ENCODE peak calls at places on chromosomes 6 and 20, in six cellular contexts. G is AG20443, N is LoVo, Y is A549, D is Daoy, W is H54. K is an unnamed sample.

GRCh38 chr6:132003516-132004178 is 52.5 kb upstream of the CCN2 start:
- DNase-seq in N (peak), W (no peak), G (no peak), Y (no peak), D (no peak), K (no peak)

GRCh38 chr6:141988954-141989705 is 143.6 kb upstream of the GJE1 start:
- DNase-seq in G (peak), D (peak), Y (peak), W (no peak), N (peak), K (peak)

GRCh38 chr20:51104960-51105460 is 82.1 kb upstream of the KCNG1 start:
- DNase-seq in N (no peak), D (no peak), G (no peak), W (no peak), Y (no peak), K (no peak)

GRCh38 chr20:63552481-63553249 is 1.3 kb upstream of the FNDC11 start:
- DNase-seq in N (no peak), Y (no peak), D (no peak), G (no peak), W (no peak), K (no peak)

GRCh38 chr6:465531-466348 is 74.2 kb downstream of the IRF4 start:
- DNase-seq in N (no peak), G (no peak), W (no peak), Y (no peak), D (peak), K (no peak)

GRCh38 chr20:4944918-4945317 is 56.4 kb downstream of the SLC23A2 start:
- DNase-seq in D (no peak), G (no peak), Y (no peak), W (no peak), N (no peak), K (no peak)

GRCh38 chr6:38542031-38542430 is 97.7 kb downstream of the BTBD9 start:
- DNase-seq in N (no peak), W (no peak), D (no peak), Y (no peak), G (no peak), K (peak)

GRCh38 chr6:36545767-36546663 is 1.3 kb downstream of the STK38 start:
- DNase-seq in D (peak), N (no peak), W (no peak), Y (no peak), G (no peak), K (peak)

GRCh38 chr6:37783025-37783825 is 36.3 kb upstream of the ZFAND3 start:
- DNase-seq in W (no peak), D (no peak), G (peak), N (no peak), Y (no peak), K (no peak)

GRCh38 chr6:156662025-156662445 is 115.1 kb upstream of the ARID1B start:
- DNase-seq in Y (peak), G (peak), D (peak), N (peak), W (no peak), K (no peak)

GRCh38 chr20:25273541-25274358 is 25.9 kb downstream of the PYGB start:
- DNase-seq in D (no peak), W (no peak), G (no peak), Y (no peak), N (no peak), K (no peak)

GRCh38 chr6:166365806-166366205 is 16.9 kb downstream of the MPC1 start:
- DNase-seq in G (no peak), D (no peak), Y (no peak), W (no peak), N (no peak), K (no peak)

K was measured in Caki2.